ENCODE peak calls at places on chromosomes 12 and 14, in ten cellular contexts. One of them, this sample, is unnamed.

GRCh38 chr12:53698948-53699672 is 23.2 kb upstream of the ATP5MC2 start:
- DNase-seq in activated T-cell treated with anti-CD3 and anti-CD28 coated beads, Interleukin-2, amount 50 U/mL, for 72 hours: no peak
- DNase-seq in activated CD4-positive, alpha-beta T cell treated with anti-CD3 and anti-CD28 coated beads, Interleukin-2, amount 10 ng/mL, durations not matched to agents 7 days and 5 days: no peak
- DNase-seq in NT2/D1: no peak
- DNase-seq in anterior cingulate cortex: no peak
- DNase-seq in amniotic stem cell: no peak
- DNase-seq in NCI-H748 treated with DMSO at 0.1 percent for 48 hours: no peak
- DNase-seq in RPMI8226: no peak
- DNase-seq in sciatic nerve: no peak
- DNase-seq in DND-41: no peak
- DNase-seq in this sample: no peak

GRCh38 chr12:2383276-2384028 is 330.7 kb downstream of the CACNA1C start:
- DNase-seq in NT2/D1: no peak
- DNase-seq in RPMI8226: no peak
- DNase-seq in amniotic stem cell: no peak
- DNase-seq in activated T-cell treated with anti-CD3 and anti-CD28 coated beads, Interleukin-2, amount 50 U/mL, for 72 hours: no peak
- DNase-seq in NCI-H748 treated with DMSO at 0.1 percent for 48 hours: no peak
- DNase-seq in anterior cingulate cortex: no peak
- DNase-seq in DND-41: no peak
- DNase-seq in sciatic nerve: no peak
- DNase-seq in activated CD4-positive, alpha-beta T cell treated with anti-CD3 and anti-CD28 coated beads, Interleukin-2, amount 10 ng/mL, durations not matched to agents 7 days and 5 days: no peak
- DNase-seq in this sample: no peak

GRCh38 chr12:68904351-68904982 is 28.5 kb downstream of the CPM start:
- DNase-seq in activated T-cell treated with anti-CD3 and anti-CD28 coated beads, Interleukin-2, amount 50 U/mL, for 72 hours: no peak
- DNase-seq in sciatic nerve: no peak
- DNase-seq in DND-41: no peak
- DNase-seq in activated CD4-positive, alpha-beta T cell treated with anti-CD3 and anti-CD28 coated beads, Interleukin-2, amount 10 ng/mL, durations not matched to agents 7 days and 5 days: no peak
- DNase-seq in NCI-H748 treated with DMSO at 0.1 percent for 48 hours: no peak
- DNase-seq in amniotic stem cell: no peak
- DNase-seq in RPMI8226: no peak
- DNase-seq in NT2/D1: no peak
- DNase-seq in anterior cingulate cortex: no peak
- DNase-seq in this sample: no peak

GRCh38 chr14:105979446-105979845 is 453.1 kb downstream of the TMEM121 start:
- DNase-seq in RPMI8226: no peak
- DNase-seq in activated T-cell treated with anti-CD3 and anti-CD28 coated beads, Interleukin-2, amount 50 U/mL, for 72 hours: no peak
- DNase-seq in NCI-H748 treated with DMSO at 0.1 percent for 48 hours: no peak
- DNase-seq in DND-41: no peak
- DNase-seq in activated CD4-positive, alpha-beta T cell treated with anti-CD3 and anti-CD28 coated beads, Interleukin-2, amount 10 ng/mL, durations not matched to agents 7 days and 5 days: no peak
- DNase-seq in NT2/D1: no peak
- DNase-seq in amniotic stem cell: no peak
- DNase-seq in anterior cingulate cortex: no peak
- DNase-seq in sciatic nerve: no peak
- DNase-seq in this sample: no peak

GRCh38 chr12:50613463-50613862 is 108.7 kb downstream of the DIP2B start:
- DNase-seq in anterior cingulate cortex: no peak
- DNase-seq in sciatic nerve: no peak
- DNase-seq in amniotic stem cell: no peak
- DNase-seq in RPMI8226: no peak
- DNase-seq in DND-41: no peak
- DNase-seq in NCI-H748 treated with DMSO at 0.1 percent for 48 hours: no peak
- DNase-seq in NT2/D1: no peak
- DNase-seq in activated T-cell treated with anti-CD3 and anti-CD28 coated beads, Interleukin-2, amount 50 U/mL, for 72 hours: no peak
- DNase-seq in activated CD4-positive, alpha-beta T cell treated with anti-CD3 and anti-CD28 coated beads, Interleukin-2, amount 10 ng/mL, durations not matched to agents 7 days and 5 days: no peak
- DNase-seq in this sample: no peak

GRCh38 chr12:98868076-98868475 is 223.0 kb downstream of the APAF1 start:
- DNase-seq in activated CD4-positive, alpha-beta T cell treated with anti-CD3 and anti-CD28 coated beads, Interleukin-2, amount 10 ng/mL, durations not matched to agents 7 days and 5 days: no peak
- DNase-seq in anterior cingulate cortex: no peak
- DNase-seq in activated T-cell treated with anti-CD3 and anti-CD28 coated beads, Interleukin-2, amount 50 U/mL, for 72 hours: no peak
- DNase-seq in NCI-H748 treated with DMSO at 0.1 percent for 48 hours: no peak
- DNase-seq in DND-41: no peak
- DNase-seq in RPMI8226: no peak
- DNase-seq in sciatic nerve: no peak
- DNase-seq in amniotic stem cell: no peak
- DNase-seq in NT2/D1: no peak
- DNase-seq in this sample: no peak

GRCh38 chr12:46698003-46698402 is 127.8 kb downstream of the SLC38A4 start:
- DNase-seq in activated T-cell treated with anti-CD3 and anti-CD28 coated beads, Interleukin-2, amount 50 U/mL, for 72 hours: no peak
- DNase-seq in sciatic nerve: no peak
- DNase-seq in anterior cingulate cortex: no peak
- DNase-seq in amniotic stem cell: no peak
- DNase-seq in activated CD4-positive, alpha-beta T cell treated with anti-CD3 and anti-CD28 coated beads, Interleukin-2, amount 10 ng/mL, durations not matched to agents 7 days and 5 days: no peak
- DNase-seq in NT2/D1: no peak
- DNase-seq in NCI-H748 treated with DMSO at 0.1 percent for 48 hours: no peak
- DNase-seq in DND-41: no peak
- DNase-seq in RPMI8226: no peak
- DNase-seq in this sample: no peak

GRCh38 chr12:54588892-54589291 is 433 bp upstream of the PPP1R1A start:
- DNase-seq in NT2/D1: no peak
- DNase-seq in amniotic stem cell: no peak
- DNase-seq in RPMI8226: no peak
- DNase-seq in activated CD4-positive, alpha-beta T cell treated with anti-CD3 and anti-CD28 coated beads, Interleukin-2, amount 10 ng/mL, durations not matched to agents 7 days and 5 days: no peak
- DNase-seq in activated T-cell treated with anti-CD3 and anti-CD28 coated beads, Interleukin-2, amount 50 U/mL, for 72 hours: no peak
- DNase-seq in anterior cingulate cortex: no peak
- DNase-seq in NCI-H748 treated with DMSO at 0.1 percent for 48 hours: no peak
- DNase-seq in DND-41: no peak
- DNase-seq in sciatic nerve: no peak
- DNase-seq in this sample: no peak

GRCh38 chr12:132593071-132593470 is 17.3 kb downstream of the LRCOL1 start:
- DNase-seq in amniotic stem cell: no peak
- DNase-seq in activated T-cell treated with anti-CD3 and anti-CD28 coated beads, Interleukin-2, amount 50 U/mL, for 72 hours: no peak
- DNase-seq in DND-41: no peak
- DNase-seq in sciatic nerve: no peak
- DNase-seq in anterior cingulate cortex: no peak
- DNase-seq in activated CD4-positive, alpha-beta T cell treated with anti-CD3 and anti-CD28 coated beads, Interleukin-2, amount 10 ng/mL, durations not matched to agents 7 days and 5 days: no peak
- DNase-seq in RPMI8226: no peak
- DNase-seq in NCI-H748 treated with DMSO at 0.1 percent for 48 hours: no peak
- DNase-seq in NT2/D1: no peak
- DNase-seq in this sample: no peak

GRCh38 chr12:138898-139534 is 72.4 kb downstream of the IQSEC3 start:
- DNase-seq in activated CD4-positive, alpha-beta T cell treated with anti-CD3 and anti-CD28 coated beads, Interleukin-2, amount 10 ng/mL, durations not matched to agents 7 days and 5 days: no peak
- DNase-seq in anterior cingulate cortex: no peak
- DNase-seq in amniotic stem cell: no peak
- DNase-seq in DND-41: no peak
- DNase-seq in NT2/D1: no peak
- DNase-seq in sciatic nerve: peak
- DNase-seq in RPMI8226: no peak
- DNase-seq in activated T-cell treated with anti-CD3 and anti-CD28 coated beads, Interleukin-2, amount 50 U/mL, for 72 hours: peak
- DNase-seq in NCI-H748 treated with DMSO at 0.1 percent for 48 hours: no peak
- DNase-seq in this sample: peak

GRCh38 chr12:12495536-12495935 is 67.1 kb downstream of the DUSP16 start:
- DNase-seq in NCI-H748 treated with DMSO at 0.1 percent for 48 hours: no peak
- DNase-seq in RPMI8226: no peak
- DNase-seq in anterior cingulate cortex: no peak
- DNase-seq in DND-41: no peak
- DNase-seq in activated T-cell treated with anti-CD3 and anti-CD28 coated beads, Interleukin-2, amount 50 U/mL, for 72 hours: no peak
- DNase-seq in sciatic nerve: no peak
- DNase-seq in amniotic stem cell: no peak
- DNase-seq in activated CD4-positive, alpha-beta T cell treated with anti-CD3 and anti-CD28 coated beads, Interleukin-2, amount 10 ng/mL, durations not matched to agents 7 days and 5 days: no peak
- DNase-seq in NT2/D1: no peak
- DNase-seq in this sample: no peak

GRCh38 chr14:104393199-104393897 is 186.2 kb upstream of the C14orf180 start:
- DNase-seq in activated CD4-positive, alpha-beta T cell treated with anti-CD3 and anti-CD28 coated beads, Interleukin-2, amount 10 ng/mL, durations not matched to agents 7 days and 5 days: peak
- DNase-seq in anterior cingulate cortex: no peak
- DNase-seq in RPMI8226: no peak
- DNase-seq in activated T-cell treated with anti-CD3 and anti-CD28 coated beads, Interleukin-2, amount 50 U/mL, for 72 hours: no peak
- DNase-seq in amniotic stem cell: no peak
- DNase-seq in NT2/D1: no peak
- DNase-seq in sciatic nerve: peak
- DNase-seq in DND-41: peak
- DNase-seq in NCI-H748 treated with DMSO at 0.1 percent for 48 hours: no peak
- DNase-seq in this sample: no peak

GRCh38 chr14:95664546-95664945 is 21.7 kb upstream of the TCL1B start:
- DNase-seq in NCI-H748 treated with DMSO at 0.1 percent for 48 hours: no peak
- DNase-seq in RPMI8226: no peak
- DNase-seq in sciatic nerve: no peak
- DNase-seq in DND-41: no peak
- DNase-seq in amniotic stem cell: no peak
- DNase-seq in activated CD4-positive, alpha-beta T cell treated with anti-CD3 and anti-CD28 coated beads, Interleukin-2, amount 10 ng/mL, durations not matched to agents 7 days and 5 days: no peak
- DNase-seq in activated T-cell treated with anti-CD3 and anti-CD28 coated beads, Interleukin-2, amount 50 U/mL, for 72 hours: no peak
- DNase-seq in NT2/D1: no peak
- DNase-seq in anterior cingulate cortex: no peak
- DNase-seq in this sample: no peak

GRCh38 chr12:68733661-68734071 is 12.3 kb upstream of the SLC35E3 start:
- DNase-seq in activated T-cell treated with anti-CD3 and anti-CD28 coated beads, Interleukin-2, amount 50 U/mL, for 72 hours: no peak
- DNase-seq in anterior cingulate cortex: no peak
- DNase-seq in activated CD4-positive, alpha-beta T cell treated with anti-CD3 and anti-CD28 coated beads, Interleukin-2, amount 10 ng/mL, durations not matched to agents 7 days and 5 days: no peak
- DNase-seq in RPMI8226: no peak
- DNase-seq in DND-41: no peak
- DNase-seq in NCI-H748 treated with DMSO at 0.1 percent for 48 hours: no peak
- DNase-seq in amniotic stem cell: peak
- DNase-seq in NT2/D1: no peak
- DNase-seq in sciatic nerve: no peak
- DNase-seq in this sample: peak

GRCh38 chr12:109268896-109269295 is 40.2 kb downstream of the FOXN4 start:
- DNase-seq in RPMI8226: no peak
- DNase-seq in amniotic stem cell: no peak
- DNase-seq in sciatic nerve: no peak
- DNase-seq in DND-41: no peak
- DNase-seq in NCI-H748 treated with DMSO at 0.1 percent for 48 hours: no peak
- DNase-seq in activated CD4-positive, alpha-beta T cell treated with anti-CD3 and anti-CD28 coated beads, Interleukin-2, amount 10 ng/mL, durations not matched to agents 7 days and 5 days: no peak
- DNase-seq in anterior cingulate cortex: no peak
- DNase-seq in NT2/D1: no peak
- DNase-seq in activated T-cell treated with anti-CD3 and anti-CD28 coated beads, Interleukin-2, amount 50 U/mL, for 72 hours: no peak
- DNase-seq in this sample: no peak

GRCh38 chr12:20629414-20630156 is 65.5 kb upstream of the SLCO1C1 start:
- DNase-seq in activated T-cell treated with anti-CD3 and anti-CD28 coated beads, Interleukin-2, amount 50 U/mL, for 72 hours: no peak
- DNase-seq in anterior cingulate cortex: no peak
- DNase-seq in NT2/D1: no peak
- DNase-seq in amniotic stem cell: no peak
- DNase-seq in DND-41: no peak
- DNase-seq in activated CD4-positive, alpha-beta T cell treated with anti-CD3 and anti-CD28 coated beads, Interleukin-2, amount 10 ng/mL, durations not matched to agents 7 days and 5 days: no peak
- DNase-seq in sciatic nerve: no peak
- DNase-seq in RPMI8226: peak
- DNase-seq in NCI-H748 treated with DMSO at 0.1 percent for 48 hours: no peak
- DNase-seq in this sample: peak

GRCh38 chr14:76782885-76783566 is 21.8 kb downstream of the VASH1 start:
- DNase-seq in NT2/D1: no peak
- DNase-seq in DND-41: no peak
- DNase-seq in sciatic nerve: peak
- DNase-seq in amniotic stem cell: no peak
- DNase-seq in RPMI8226: no peak
- DNase-seq in activated CD4-positive, alpha-beta T cell treated with anti-CD3 and anti-CD28 coated beads, Interleukin-2, amount 10 ng/mL, durations not matched to agents 7 days and 5 days: no peak
- DNase-seq in NCI-H748 treated with DMSO at 0.1 percent for 48 hours: no peak
- DNase-seq in activated T-cell treated with anti-CD3 and anti-CD28 coated beads, Interleukin-2, amount 50 U/mL, for 72 hours: no peak
- DNase-seq in anterior cingulate cortex: peak
- DNase-seq in this sample: no peak

GRCh38 chr12:58302487-58303011 is 361.2 kb downstream of the ATP23 start:
- DNase-seq in amniotic stem cell: no peak
- DNase-seq in activated T-cell treated with anti-CD3 and anti-CD28 coated beads, Interleukin-2, amount 50 U/mL, for 72 hours: no peak
- DNase-seq in DND-41: no peak
- DNase-seq in anterior cingulate cortex: no peak
- DNase-seq in RPMI8226: no peak
- DNase-seq in sciatic nerve: no peak
- DNase-seq in NT2/D1: no peak
- DNase-seq in activated CD4-positive, alpha-beta T cell treated with anti-CD3 and anti-CD28 coated beads, Interleukin-2, amount 10 ng/mL, durations not matched to agents 7 days and 5 days: no peak
- DNase-seq in NCI-H748 treated with DMSO at 0.1 percent for 48 hours: no peak
- DNase-seq in this sample: no peak

GRCh38 chr12:8860165-8860961 is 37.9 kb downstream of the A2ML1 start:
- DNase-seq in NCI-H748 treated with DMSO at 0.1 percent for 48 hours: no peak
- DNase-seq in activated T-cell treated with anti-CD3 and anti-CD28 coated beads, Interleukin-2, amount 50 U/mL, for 72 hours: peak
- DNase-seq in anterior cingulate cortex: no peak
- DNase-seq in activated CD4-positive, alpha-beta T cell treated with anti-CD3 and anti-CD28 coated beads, Interleukin-2, amount 10 ng/mL, durations not matched to agents 7 days and 5 days: peak
- DNase-seq in DND-41: peak
- DNase-seq in sciatic nerve: peak
- DNase-seq in amniotic stem cell: peak
- DNase-seq in RPMI8226: peak
- DNase-seq in NT2/D1: peak
- DNase-seq in this sample: peak

GRCh38 chr12:68768431-68768934 is 22.5 kb downstream of the SLC35E3 start:
- DNase-seq in RPMI8226: no peak
- DNase-seq in NT2/D1: no peak
- DNase-seq in anterior cingulate cortex: no peak
- DNase-seq in activated T-cell treated with anti-CD3 and anti-CD28 coated beads, Interleukin-2, amount 50 U/mL, for 72 hours: no peak
- DNase-seq in sciatic nerve: no peak
- DNase-seq in activated CD4-positive, alpha-beta T cell treated with anti-CD3 and anti-CD28 coated beads, Interleukin-2, amount 10 ng/mL, durations not matched to agents 7 days and 5 days: no peak
- DNase-seq in DND-41: no peak
- DNase-seq in NCI-H748 treated with DMSO at 0.1 percent for 48 hours: no peak
- DNase-seq in amniotic stem cell: no peak
- DNase-seq in this sample: no peak

GRCh38 chr12:79689477-79690155 is 1.1 kb downstream of the PAWR start:
- DNase-seq in amniotic stem cell: no peak
- DNase-seq in DND-41: no peak
- DNase-seq in activated CD4-positive, alpha-beta T cell treated with anti-CD3 and anti-CD28 coated beads, Interleukin-2, amount 10 ng/mL, durations not matched to agents 7 days and 5 days: no peak
- DNase-seq in RPMI8226: peak
- DNase-seq in sciatic nerve: peak
- DNase-seq in activated T-cell treated with anti-CD3 and anti-CD28 coated beads, Interleukin-2, amount 50 U/mL, for 72 hours: peak
- DNase-seq in NT2/D1: no peak
- DNase-seq in anterior cingulate cortex: no peak
- DNase-seq in NCI-H748 treated with DMSO at 0.1 percent for 48 hours: no peak
- DNase-seq in this sample: peak

GRCh38 chr12:92690601-92691000 is 12.2 kb upstream of the PLEKHG7 start:
- DNase-seq in RPMI8226: no peak
- DNase-seq in anterior cingulate cortex: no peak
- DNase-seq in sciatic nerve: no peak
- DNase-seq in activated CD4-positive, alpha-beta T cell treated with anti-CD3 and anti-CD28 coated beads, Interleukin-2, amount 10 ng/mL, durations not matched to agents 7 days and 5 days: no peak
- DNase-seq in activated T-cell treated with anti-CD3 and anti-CD28 coated beads, Interleukin-2, amount 50 U/mL, for 72 hours: no peak
- DNase-seq in NT2/D1: no peak
- DNase-seq in DND-41: no peak
- DNase-seq in amniotic stem cell: no peak
- DNase-seq in NCI-H748 treated with DMSO at 0.1 percent for 48 hours: no peak
- DNase-seq in this sample: no peak

GRCh38 chr12:55748230-55748993 is 5.5 kb downstream of the GDF11 start:
- DNase-seq in NT2/D1: no peak
- DNase-seq in activated CD4-positive, alpha-beta T cell treated with anti-CD3 and anti-CD28 coated beads, Interleukin-2, amount 10 ng/mL, durations not matched to agents 7 days and 5 days: no peak
- DNase-seq in RPMI8226: no peak
- DNase-seq in anterior cingulate cortex: no peak
- DNase-seq in amniotic stem cell: no peak
- DNase-seq in NCI-H748 treated with DMSO at 0.1 percent for 48 hours: no peak
- DNase-seq in DND-41: no peak
- DNase-seq in sciatic nerve: no peak
- DNase-seq in activated T-cell treated with anti-CD3 and anti-CD28 coated beads, Interleukin-2, amount 50 U/mL, for 72 hours: no peak
- DNase-seq in this sample: no peak

GRCh38 chr12:114314403-114314802 is 91.5 kb downstream of the TBX5 start:
- DNase-seq in anterior cingulate cortex: no peak
- DNase-seq in activated CD4-positive, alpha-beta T cell treated with anti-CD3 and anti-CD28 coated beads, Interleukin-2, amount 10 ng/mL, durations not matched to agents 7 days and 5 days: no peak
- DNase-seq in activated T-cell treated with anti-CD3 and anti-CD28 coated beads, Interleukin-2, amount 50 U/mL, for 72 hours: no peak
- DNase-seq in NT2/D1: no peak
- DNase-seq in NCI-H748 treated with DMSO at 0.1 percent for 48 hours: no peak
- DNase-seq in DND-41: no peak
- DNase-seq in RPMI8226: no peak
- DNase-seq in amniotic stem cell: no peak
- DNase-seq in sciatic nerve: no peak
- DNase-seq in this sample: no peak

GRCh38 chr14:49971156-49972141 is 78.6 kb downstream of the ARF6 start:
- DNase-seq in NCI-H748 treated with DMSO at 0.1 percent for 48 hours: no peak
- DNase-seq in activated T-cell treated with anti-CD3 and anti-CD28 coated beads, Interleukin-2, amount 50 U/mL, for 72 hours: peak
- DNase-seq in activated CD4-positive, alpha-beta T cell treated with anti-CD3 and anti-CD28 coated beads, Interleukin-2, amount 10 ng/mL, durations not matched to agents 7 days and 5 days: peak
- DNase-seq in amniotic stem cell: no peak
- DNase-seq in NT2/D1: no peak
- DNase-seq in DND-41: no peak
- DNase-seq in RPMI8226: peak
- DNase-seq in anterior cingulate cortex: no peak
- DNase-seq in sciatic nerve: no peak
- DNase-seq in this sample: no peak

GRCh38 chr12:83690465-83690864 is 1003.8 kb downstream of the TMTC2 start:
- DNase-seq in amniotic stem cell: no peak
- DNase-seq in sciatic nerve: no peak
- DNase-seq in activated CD4-positive, alpha-beta T cell treated with anti-CD3 and anti-CD28 coated beads, Interleukin-2, amount 10 ng/mL, durations not matched to agents 7 days and 5 days: no peak
- DNase-seq in NCI-H748 treated with DMSO at 0.1 percent for 48 hours: no peak
- DNase-seq in RPMI8226: no peak
- DNase-seq in DND-41: no peak
- DNase-seq in activated T-cell treated with anti-CD3 and anti-CD28 coated beads, Interleukin-2, amount 50 U/mL, for 72 hours: no peak
- DNase-seq in NT2/D1: no peak
- DNase-seq in anterior cingulate cortex: no peak
- DNase-seq in this sample: no peak

GRCh38 chr12:2336409-2336829 is 283.6 kb downstream of the CACNA1C start:
- DNase-seq in activated T-cell treated with anti-CD3 and anti-CD28 coated beads, Interleukin-2, amount 50 U/mL, for 72 hours: no peak
- DNase-seq in sciatic nerve: no peak
- DNase-seq in NT2/D1: peak
- DNase-seq in amniotic stem cell: peak
- DNase-seq in DND-41: no peak
- DNase-seq in anterior cingulate cortex: no peak
- DNase-seq in activated CD4-positive, alpha-beta T cell treated with anti-CD3 and anti-CD28 coated beads, Interleukin-2, amount 10 ng/mL, durations not matched to agents 7 days and 5 days: no peak
- DNase-seq in RPMI8226: peak
- DNase-seq in NCI-H748 treated with DMSO at 0.1 percent for 48 hours: no peak
- DNase-seq in this sample: peak

GRCh38 chr12:104462931-104463339 is 6.2 kb downstream of the CHST11 start:
- DNase-seq in NCI-H748 treated with DMSO at 0.1 percent for 48 hours: no peak
- DNase-seq in amniotic stem cell: no peak
- DNase-seq in anterior cingulate cortex: no peak
- DNase-seq in sciatic nerve: no peak
- DNase-seq in activated CD4-positive, alpha-beta T cell treated with anti-CD3 and anti-CD28 coated beads, Interleukin-2, amount 10 ng/mL, durations not matched to agents 7 days and 5 days: peak
- DNase-seq in NT2/D1: no peak
- DNase-seq in RPMI8226: peak
- DNase-seq in activated T-cell treated with anti-CD3 and anti-CD28 coated beads, Interleukin-2, amount 50 U/mL, for 72 hours: peak
- DNase-seq in DND-41: no peak
- DNase-seq in this sample: no peak

This sample was measured in AG08396.